ENCODE peak calls at places on chromosomes 1 and 21, in four cellular contexts. D is GM12878, U is HepG2, F is H1. A is an unnamed sample.

GRCh38 chr21:42513985-42514882 is 582 bp downstream of the SLC37A1 start:
- DNase-seq in F (no peak), U (no peak), D (no peak), A (peak; percentile 68)

GRCh38 chr1:7410156-7410555 is 360.9 kb upstream of the VAMP3 start:
- DNase-seq in U (no peak), F (no peak), D (no peak), A (no peak)

GRCh38 chr1:227940791-227941241 is 6.9 kb downstream of the WNT9A start:
- DNase-seq in D (no peak), F (no peak), U (no peak), A (no peak)

GRCh38 chr1:115670476-115671175 is 28.9 kb downstream of the VANGL1 start:
- DNase-seq in D (no peak), F (no peak), U (no peak), A (no peak)

GRCh38 chr1:118223426-118223825 is 38.4 kb upstream of the SPAG17 start:
- DNase-seq in D (no peak), F (peak; percentile 5), U (peak; percentile 1), A (peak; percentile 48)

GRCh38 chr1:154454391-154455120 is 47.5 kb upstream of the TDRD10 start:
- DNase-seq in F (no peak), D (no peak), U (no peak), A (no peak)

GRCh38 chr1:223835754-223836153 is 10.0 kb downstream of the TP53BP2 start:
- DNase-seq in F (no peak), U (no peak), D (no peak), A (no peak)

GRCh38 chr1:1284370-1285101 is 4.3 kb downstream of the SCNN1D start:
- DNase-seq in D (no peak), U (no peak), F (no peak), A (no peak)

DNA sequence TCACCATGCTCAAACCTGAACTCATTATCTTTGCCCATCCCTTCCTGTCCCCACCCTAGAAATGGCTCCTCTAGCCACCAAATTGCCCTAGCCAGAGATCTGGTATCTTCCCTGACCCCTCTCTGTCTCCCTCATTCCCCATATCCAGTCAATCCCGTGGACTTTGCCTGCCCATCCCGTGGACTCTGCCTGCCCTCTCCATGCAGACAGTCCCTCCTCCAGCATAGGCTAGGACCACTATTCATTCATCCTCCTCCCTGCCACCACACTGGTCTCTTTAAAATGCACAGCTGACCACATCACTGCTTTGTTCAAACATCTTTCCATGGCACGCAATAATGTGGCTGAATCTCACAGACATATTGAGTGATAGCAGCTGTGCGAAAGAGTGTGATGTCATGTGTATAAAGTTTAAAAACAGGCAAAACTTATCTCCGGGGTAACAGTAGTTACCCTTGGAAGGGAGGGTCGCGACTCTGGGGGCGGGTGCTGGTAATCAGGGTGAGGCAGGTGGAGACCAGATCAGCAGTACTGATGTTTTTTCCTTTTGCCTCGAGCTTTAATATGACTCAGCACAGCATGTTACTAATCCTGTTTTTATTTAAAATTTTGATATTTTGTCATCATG is 4.8 kb upstream of the SLC2A1 start:
- DNase-seq in D (no peak), U (peak; percentile 46), F (no peak), A (no peak)
- H3K4me3 ChIP-seq in D (no peak overlapping the region), U (peak overlapping the region; percentile 59), F (peak overlapping the region; percentile 8), A (no peak overlapping the region)

GRCh38 chr1:43214465-43215444 is 42.6 kb downstream of the CFAP57 start:
- DNase-seq in U (peak; percentile 44), D (no peak), F (no peak), A (no peak)
- TF ChIP-seq ZNF274 in U (no peak), D (no peak), F (no peak), A (no peak)

GRCh38 chr1:91552091-91552490 is 51.4 kb downstream of the CDC7 start:
- DNase-seq in D (no peak), F (no peak), U (no peak), A (no peak)

GRCh38 chr1:91553196-91553595 is 52.5 kb downstream of the CDC7 start:
- DNase-seq in F (no peak), D (no peak), U (no peak), A (no peak)

GRCh38 chr1:91550961-91551360 is 50.3 kb downstream of the CDC7 start:
- DNase-seq in D (no peak), U (no peak), F (no peak), A (no peak)

GRCh38 chr1:91555074-91555730 is 54.6 kb downstream of the CDC7 start:
- DNase-seq in D (no peak), U (no peak), F (no peak), A (no peak)

DNA sequence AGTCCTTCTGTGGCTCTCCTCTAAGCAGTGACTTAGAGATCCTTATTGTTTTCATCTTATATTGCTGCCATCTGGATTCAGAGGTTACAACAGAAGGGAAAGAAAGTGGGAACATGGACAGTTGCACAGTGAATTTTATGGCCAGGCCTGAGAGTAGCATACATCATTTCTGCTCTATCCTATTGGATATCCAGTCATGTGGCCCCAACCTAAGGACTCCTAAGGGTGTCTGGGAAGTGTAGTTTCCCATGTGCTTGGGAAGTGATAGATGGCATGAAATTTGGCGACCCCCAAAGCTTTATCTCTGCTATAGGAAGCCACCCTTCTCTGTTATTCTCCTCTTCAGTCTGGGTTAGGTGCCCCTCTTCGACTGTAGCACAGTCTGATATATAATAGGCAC is 51.9 kb downstream of the CDC7 start:
- DNase-seq in F (no peak), D (no peak), U (no peak), A (no peak)
- TF ChIP-seq SUZ12 in F (no peak), D (no peak), U (no peak), A (no peak)

DNA sequence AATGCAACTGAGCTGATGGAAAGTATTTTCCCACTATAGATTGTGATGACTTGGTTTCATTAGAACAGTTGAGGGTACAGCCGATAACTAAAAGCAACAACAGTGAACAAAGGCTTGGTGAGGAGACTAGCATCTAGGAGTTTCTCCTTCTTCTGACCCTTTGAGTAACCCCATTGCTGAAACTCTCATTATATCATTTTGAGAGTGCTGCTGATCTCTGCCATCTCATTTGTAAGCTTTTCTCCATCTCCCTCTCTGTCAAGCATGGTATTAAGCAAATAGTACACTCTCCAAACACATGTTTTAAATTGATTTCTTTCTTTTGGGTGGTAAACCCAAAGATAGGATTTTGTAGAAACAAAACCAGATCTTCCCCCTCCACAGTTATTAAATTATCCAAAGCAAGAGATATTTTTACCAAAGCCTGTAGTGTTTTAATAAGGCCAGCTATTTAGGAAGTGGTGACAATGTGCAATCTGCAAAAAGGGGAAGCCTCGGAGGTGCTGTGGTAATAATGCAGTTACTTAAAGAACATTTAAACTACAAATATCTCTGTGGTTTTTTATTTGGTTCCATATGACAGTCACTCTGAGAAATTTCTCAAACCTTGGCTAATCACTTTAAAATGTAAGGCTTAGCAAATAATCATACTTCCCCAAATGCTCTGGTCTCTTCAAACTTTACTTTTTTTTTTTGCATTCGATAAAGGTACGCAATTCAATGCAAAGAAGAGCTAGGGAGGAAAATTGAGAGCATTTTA is 287.5 kb downstream of the HLX start:
- DNase-seq in D (peak; percentile 53), U (no peak), F (no peak), A (no peak)
- H3K4me3 ChIP-seq in D (no peak overlapping the region), U (no peak overlapping the region), F (no peak overlapping the region), A (no peak overlapping the region)

GRCh38 chr1:5425304-5425703 is 566.9 kb downstream of the NPHP4 start:
- DNase-seq in F (no peak), D (no peak), U (no peak), A (no peak)

GRCh38 chr1:5424802-5425201 is 567.4 kb downstream of the NPHP4 start:
- DNase-seq in U (no peak), D (no peak), F (peak; percentile 27), A (peak; percentile 59)

GRCh38 chr1:5427026-5427613 is 565.1 kb downstream of the NPHP4 start:
- DNase-seq in F (no peak), D (no peak), U (no peak), A (no peak)

GRCh38 chr1:5419501-5419900 is 572.7 kb downstream of the NPHP4 start:
- DNase-seq in F (no peak), D (no peak), U (no peak), A (no peak)

DNA sequence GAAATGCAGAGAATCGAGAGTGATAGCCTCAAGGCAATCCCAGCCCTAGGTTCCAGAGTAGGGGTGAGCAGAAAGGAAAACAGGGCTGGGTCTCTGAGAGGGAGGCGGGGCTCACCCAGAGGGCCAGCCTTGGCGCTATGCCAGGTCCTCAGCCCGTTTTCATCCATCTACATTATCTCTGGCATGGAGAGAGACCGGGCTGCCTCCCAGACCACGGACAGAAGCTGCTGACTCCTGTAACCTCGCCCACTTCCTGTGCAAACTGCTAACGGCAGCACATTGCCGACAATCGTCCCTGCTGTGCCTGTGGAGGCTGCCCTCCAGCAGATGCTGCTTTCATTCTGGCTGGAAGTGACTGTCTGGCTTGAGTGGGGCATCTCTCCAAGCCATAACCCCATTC is 569.1 kb downstream of the NPHP4 start:
- DNase-seq in U (no peak), D (no peak), F (no peak), A (no peak)
- TF ChIP-seq ZNF274 in U (no peak), D (no peak), F (no peak), A (no peak)

GRCh38 chr1:203045821-203046594 is 19.7 kb downstream of the PPFIA4 start:
- DNase-seq in U (no peak), F (no peak), D (no peak), A (no peak)

GRCh38 chr1:203048555-203049051 is 22.3 kb downstream of the PPFIA4 start:
- DNase-seq in F (no peak), U (peak; percentile 10), D (no peak), A (no peak)

GRCh38 chr1:203045336-203045735 is 19.0 kb downstream of the PPFIA4 start:
- DNase-seq in D (no peak), U (no peak), F (no peak), A (no peak)

GRCh38 chr1:203048086-203048485 is 21.8 kb downstream of the PPFIA4 start:
- DNase-seq in F (no peak), U (no peak), D (no peak), A (no peak)

GRCh38 chr1:203046984-203047630 is 20.8 kb downstream of the PPFIA4 start:
- DNase-seq in F (no peak), U (no peak), D (no peak), A (no peak)
- TF ChIP-seq SUZ12 in F (no peak), U (no peak), D (no peak), A (no peak)

GRCh38 chr1:193058529-193059281 is 455 bp downstream of the UCHL5 start:
- DNase-seq in D (peak; percentile 62), U (peak; percentile 35), F (no peak), A (no peak)

GRCh38 chr1:193065954-193066353 is 6.5 kb downstream of the RO60 start:
- DNase-seq in F (no peak), U (no peak), D (no peak), A (no peak)

GRCh38 chr1:193059282-193060225 is at the start of the genes RO60 and UCHL5:
- DNase-seq in F (peak; percentile 93), U (peak; percentile 97), D (peak; percentile 93), A (peak; percentile 99)

GRCh38 chr1:193062698-193063463 is 3.5 kb downstream of the RO60 start:
- DNase-seq in U (no peak), F (no peak), D (no peak), A (no peak)

DNA sequence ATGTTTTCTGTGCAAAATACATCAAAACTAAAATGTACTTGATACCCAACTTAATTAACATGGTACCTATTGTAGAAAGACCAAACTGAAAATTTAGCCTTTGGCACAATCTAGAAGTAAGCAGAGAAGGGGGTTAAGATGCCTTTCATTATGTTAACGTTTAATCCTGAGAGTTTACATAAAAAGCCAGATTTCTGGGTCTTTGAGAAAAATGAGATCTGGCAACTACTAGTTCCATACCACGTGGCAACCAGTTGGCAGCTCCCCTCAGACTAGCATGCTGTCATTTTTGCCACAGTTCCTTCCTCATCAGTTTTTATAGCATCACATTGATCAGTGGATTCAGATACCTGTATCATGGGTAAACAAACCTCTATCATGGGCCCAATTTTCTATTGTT is 1.5 kb downstream of the RO60 start:
- DNase-seq in D (no peak), U (no peak), F (no peak), A (no peak)
- H3K4me3 ChIP-seq in D (peak overlapping the region; percentile 80), U (peak overlapping the region; percentile 92), F (peak overlapping the region; percentile 96), A (peak overlapping the region; percentile 97)

GRCh38 chr1:91744973-91745648 is 140.8 kb downstream of the TGFBR3 start:
- DNase-seq in D (no peak), F (no peak), U (peak; percentile 75), A (no peak)
- TF ChIP-seq ZNF274 in D (no peak), F (no peak), U (no peak), A (no peak)